ENCODE peak calls at places on chromosomes 7 and 10, in five cellular contexts. One of them, this sample, is unnamed.

GRCh38 chr10:2888403-2889004 is 178.8 kb upstream of the PFKP start:
- DNase-seq in HCT116: no peak
- DNase-seq in H1: no peak
- DNase-seq in GM12878: no peak
- DNase-seq in SK-N-SH: no peak
- DNase-seq in this sample: no peak

GRCh38 chr7:44824894-44825526 is 22.9 kb downstream of the H2AZ2 start:
- DNase-seq in HCT116: no peak
- DNase-seq in H1: no peak
- DNase-seq in GM12878: no peak
- DNase-seq in SK-N-SH: no peak
- DNase-seq in this sample: no peak

GRCh38 chr7:134695321-134695860 is 48.7 kb downstream of the BPGM start:
- DNase-seq in HCT116: no peak
- DNase-seq in H1: no peak
- DNase-seq in GM12878: no peak
- DNase-seq in SK-N-SH: no peak
- DNase-seq in this sample: no peak

GRCh38 chr7:73647725-73648592 is 19.7 kb upstream of the VPS37D start:
- DNase-seq in HCT116: no peak
- DNase-seq in H1: no peak
- DNase-seq in GM12878: no peak
- DNase-seq in SK-N-SH: peak; percentile 87
- DNase-seq in this sample: peak; percentile 41

GRCh38 chr10:93219347-93219746 is 145.7 kb downstream of the CYP26A1 start:
- DNase-seq in HCT116: no peak
- DNase-seq in H1: no peak
- DNase-seq in GM12878: no peak
- DNase-seq in SK-N-SH: no peak
- DNase-seq in this sample: no peak

GRCh38 chr7:6256709-6257535 is 15.5 kb downstream of the CYTH3 start:
- DNase-seq in HCT116: no peak
- DNase-seq in H1: no peak
- DNase-seq in GM12878: peak; percentile 89
- DNase-seq in SK-N-SH: no peak
- DNase-seq in this sample: peak; percentile 36

GRCh38 chr10:132565516-132566209 is 28.1 kb downstream of the INPP5A start:
- DNase-seq in HCT116: no peak
- DNase-seq in H1: no peak
- DNase-seq in GM12878: no peak
- DNase-seq in SK-N-SH: no peak
- DNase-seq in this sample: no peak

GRCh38 chr10:47257396-47258120 is 42.4 kb upstream of the GDF10 start:
- DNase-seq in HCT116: no peak
- DNase-seq in H1: no peak
- DNase-seq in GM12878: peak; percentile 16
- DNase-seq in SK-N-SH: no peak
- DNase-seq in this sample: no peak

GRCh38 chr10:116108106-116108505 is 164.9 kb downstream of the GFRA1 start:
- DNase-seq in HCT116: no peak
- DNase-seq in H1: no peak
- DNase-seq in GM12878: no peak
- DNase-seq in SK-N-SH: no peak
- DNase-seq in this sample: no peak

GRCh38 chr10:87819274-87819585 is 1.2 kb upstream of the ATAD1 start:
- DNase-seq in HCT116: no peak
- DNase-seq in H1: no peak
- DNase-seq in GM12878: no peak
- DNase-seq in SK-N-SH: no peak
- DNase-seq in this sample: no peak

GRCh38 chr7:41122256-41122987 is 580.5 kb downstream of the INHBA start:
- DNase-seq in HCT116: no peak
- DNase-seq in H1: no peak
- DNase-seq in GM12878: no peak
- DNase-seq in SK-N-SH: no peak
- DNase-seq in this sample: no peak

GRCh38 chr10:58756126-58756525 is 243.5 kb downstream of the BICC1 start:
- DNase-seq in HCT116: no peak
- DNase-seq in H1: no peak
- DNase-seq in GM12878: no peak
- DNase-seq in SK-N-SH: no peak
- DNase-seq in this sample: no peak

GRCh38 chr10:32890444-32890843 is 67.6 kb downstream of the ITGB1 start:
- DNase-seq in HCT116: no peak
- DNase-seq in H1: no peak
- DNase-seq in GM12878: no peak
- DNase-seq in SK-N-SH: no peak
- DNase-seq in this sample: no peak

GRCh38 chr7:137879357-137880158 is 32.8 kb upstream of the DGKI start:
- DNase-seq in HCT116: no peak
- DNase-seq in H1: peak; percentile 71
- DNase-seq in GM12878: no peak
- DNase-seq in SK-N-SH: no peak
- DNase-seq in this sample: no peak

GRCh38 chr7:70570029-70570428 is 561.9 kb upstream of the GALNT17 start:
- DNase-seq in HCT116: no peak
- DNase-seq in H1: no peak
- DNase-seq in GM12878: no peak
- DNase-seq in SK-N-SH: no peak
- DNase-seq in this sample: no peak

GRCh38 chr10:98170249-98171117 is 36.0 kb downstream of the R3HCC1L start:
- DNase-seq in HCT116: peak; percentile 40
- DNase-seq in H1: peak; percentile 46
- DNase-seq in GM12878: peak; percentile 19
- DNase-seq in SK-N-SH: peak; percentile 43
- DNase-seq in this sample: peak; percentile 54

GRCh38 chr10:86663576-86664369 is 4.5 kb upstream of the LDB3 start:
- DNase-seq in HCT116: no peak
- DNase-seq in H1: no peak
- DNase-seq in GM12878: no peak
- DNase-seq in SK-N-SH: no peak
- DNase-seq in this sample: no peak

GRCh38 chr7:146405737-146406136 is 289.1 kb downstream of the CNTNAP2 start:
- DNase-seq in HCT116: no peak
- DNase-seq in H1: no peak
- DNase-seq in GM12878: no peak
- DNase-seq in SK-N-SH: no peak
- DNase-seq in this sample: no peak

GRCh38 chr10:7484456-7485266 is 73.8 kb upstream of the SFMBT2 start:
- DNase-seq in HCT116: no peak
- DNase-seq in H1: no peak
- DNase-seq in GM12878: peak; percentile 91
- DNase-seq in SK-N-SH: peak; percentile 47
- DNase-seq in this sample: no peak

GRCh38 chr7:31036941-31037340 is 15.2 kb upstream of the ADCYAP1R1 start:
- DNase-seq in HCT116: no peak
- DNase-seq in H1: no peak
- DNase-seq in GM12878: no peak
- DNase-seq in SK-N-SH: no peak
- DNase-seq in this sample: no peak

GRCh38 chr7:105216786-105217185 is 171.9 kb downstream of the SRPK2 start:
- DNase-seq in HCT116: no peak
- DNase-seq in H1: no peak
- DNase-seq in GM12878: no peak
- DNase-seq in SK-N-SH: no peak
- DNase-seq in this sample: no peak

GRCh38 chr7:4241791-4242190 is 440.3 kb upstream of the FOXK1 start:
- DNase-seq in HCT116: peak; percentile 4
- DNase-seq in H1: no peak
- DNase-seq in GM12878: no peak
- DNase-seq in SK-N-SH: peak; percentile 58
- DNase-seq in this sample: no peak

GRCh38 chr10:4678023-4678950 is 147.7 kb upstream of the AKR1E2 start:
- DNase-seq in HCT116: no peak
- DNase-seq in H1: no peak
- DNase-seq in GM12878: no peak
- DNase-seq in SK-N-SH: no peak
- DNase-seq in this sample: peak; percentile 54

GRCh38 chr7:85829817-85830432 is 643.1 kb upstream of the SEMA3D start:
- DNase-seq in HCT116: no peak
- DNase-seq in H1: no peak
- DNase-seq in GM12878: no peak
- DNase-seq in SK-N-SH: peak; percentile 19
- DNase-seq in this sample: no peak

GRCh38 chr7:2231992-2232765 is 566 bp downstream of the MAD1L1 start:
- DNase-seq in HCT116: no peak
- DNase-seq in H1: no peak
- DNase-seq in GM12878: no peak
- DNase-seq in SK-N-SH: peak; percentile 93
- DNase-seq in this sample: peak; percentile 47

GRCh38 chr10:59287587-59287986 is 74.8 kb downstream of the FAM13C start:
- DNase-seq in HCT116: no peak
- DNase-seq in H1: no peak
- DNase-seq in GM12878: no peak
- DNase-seq in SK-N-SH: no peak
- DNase-seq in this sample: no peak

GRCh38 chr10:47015404-47015803 is 104.2 kb downstream of the PTPN20 start:
- DNase-seq in HCT116: no peak
- DNase-seq in H1: no peak
- DNase-seq in GM12878: no peak
- DNase-seq in SK-N-SH: no peak
- DNase-seq in this sample: no peak

GRCh38 chr7:47435889-47436312 is 146.0 kb downstream of the TNS3 start:
- DNase-seq in HCT116: peak; percentile 70
- DNase-seq in H1: peak; percentile 23
- DNase-seq in GM12878: no peak
- DNase-seq in SK-N-SH: peak; percentile 79
- DNase-seq in this sample: peak; percentile 27

GRCh38 chr7:66178258-66178657 is 26.9 kb upstream of the TPST1 start:
- DNase-seq in HCT116: no peak
- DNase-seq in H1: no peak
- DNase-seq in GM12878: no peak
- DNase-seq in SK-N-SH: no peak
- DNase-seq in this sample: no peak

GRCh38 chr10:11765141-11765540 is 23.0 kb downstream of the ECHDC3 start:
- DNase-seq in HCT116: no peak
- DNase-seq in H1: no peak
- DNase-seq in GM12878: no peak
- DNase-seq in SK-N-SH: no peak
- DNase-seq in this sample: no peak

GRCh38 chr10:71753091-71753959 is 20.0 kb downstream of the VSIR start:
- DNase-seq in HCT116: no peak
- DNase-seq in H1: no peak
- DNase-seq in GM12878: no peak
- DNase-seq in SK-N-SH: no peak
- DNase-seq in this sample: peak; percentile 81

GRCh38 chr10:88131561-88132139 is 268.2 kb downstream of the PTEN start:
- DNase-seq in HCT116: no peak
- DNase-seq in H1: no peak
- DNase-seq in GM12878: no peak
- DNase-seq in SK-N-SH: no peak
- DNase-seq in this sample: no peak

GRCh38 chr10:32680803-32681557 is 235.0 kb downstream of the CCDC7 start:
- DNase-seq in HCT116: peak; percentile 16
- DNase-seq in H1: no peak
- DNase-seq in GM12878: no peak
- DNase-seq in SK-N-SH: no peak
- DNase-seq in this sample: no peak

DNA sequence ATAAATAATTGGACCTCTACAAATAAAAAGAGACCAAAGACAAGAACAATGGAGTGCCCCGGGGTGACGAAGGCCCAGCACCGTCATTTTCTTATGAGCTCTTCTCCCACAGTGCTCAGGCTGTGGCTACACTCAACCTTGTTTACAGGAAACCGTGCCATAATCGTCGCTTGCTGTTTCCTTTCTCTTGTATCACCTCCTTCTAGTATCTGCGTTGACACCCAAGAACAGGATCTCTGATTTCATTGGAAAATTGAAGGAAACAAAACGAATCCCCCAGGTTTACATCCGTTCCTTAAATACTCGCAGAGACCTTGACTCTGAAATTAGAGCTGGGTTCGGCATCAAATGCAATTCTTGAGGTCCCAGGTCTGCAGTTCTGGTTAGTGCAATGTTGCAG is 1.7 kb upstream of the IGFBP3 start:
- DNase-seq in HCT116: no peak
- DNase-seq in H1: no peak
- DNase-seq in GM12878: no peak
- DNase-seq in SK-N-SH: no peak
- DNase-seq in this sample: no peak
- H2AFZ ChIP-seq in HCT116: peak overlapping the region; percentile 69
- H2AFZ ChIP-seq in H1: peak overlapping the region; percentile 19
- H2AFZ ChIP-seq in GM12878: no peak overlapping the region
- H2AFZ ChIP-seq in SK-N-SH: peak overlapping the region; percentile 52
- H2AFZ ChIP-seq in this sample: no peak overlapping the region

GRCh38 chr7:28550580-28551205 is 138.4 kb downstream of the CREB5 start:
- DNase-seq in HCT116: no peak
- DNase-seq in H1: no peak
- DNase-seq in GM12878: no peak
- DNase-seq in SK-N-SH: no peak
- DNase-seq in this sample: no peak
- TF ChIP-seq JUND in HCT116: no peak
- TF ChIP-seq JUND in H1: no peak
- TF ChIP-seq JUND in GM12878: no peak
- TF ChIP-seq JUND in SK-N-SH: no peak
- TF ChIP-seq JUND in this sample: no peak

GRCh38 chr10:43681721-43682120 is 33.0 kb upstream of the ZNF32 start:
- DNase-seq in HCT116: no peak
- DNase-seq in H1: no peak
- DNase-seq in GM12878: no peak
- DNase-seq in SK-N-SH: no peak
- DNase-seq in this sample: no peak
- H2AFZ ChIP-seq in HCT116: no peak overlapping the region
- H2AFZ ChIP-seq in H1: no peak overlapping the region
- H2AFZ ChIP-seq in GM12878: no peak overlapping the region
- H2AFZ ChIP-seq in SK-N-SH: no peak overlapping the region
- H2AFZ ChIP-seq in this sample: no peak overlapping the region

GRCh38 chr7:68155676-68156075 is 1159.0 kb downstream of the TYW1 start:
- DNase-seq in HCT116: no peak
- DNase-seq in H1: no peak
- DNase-seq in GM12878: no peak
- DNase-seq in SK-N-SH: no peak
- DNase-seq in this sample: no peak

GRCh38 chr7:68147621-68148238 is 1151.1 kb downstream of the TYW1 start:
- DNase-seq in HCT116: no peak
- DNase-seq in H1: no peak
- DNase-seq in GM12878: no peak
- DNase-seq in SK-N-SH: peak; percentile 58
- DNase-seq in this sample: no peak

GRCh38 chr7:68146970-68147369 is 1150.3 kb downstream of the TYW1 start:
- DNase-seq in HCT116: no peak
- DNase-seq in H1: no peak
- DNase-seq in GM12878: no peak
- DNase-seq in SK-N-SH: peak; percentile 78
- DNase-seq in this sample: no peak

GRCh38 chr7:68148440-68148839 is 1151.8 kb downstream of the TYW1 start:
- DNase-seq in HCT116: no peak
- DNase-seq in H1: no peak
- DNase-seq in GM12878: no peak
- DNase-seq in SK-N-SH: no peak
- DNase-seq in this sample: no peak

DNA sequence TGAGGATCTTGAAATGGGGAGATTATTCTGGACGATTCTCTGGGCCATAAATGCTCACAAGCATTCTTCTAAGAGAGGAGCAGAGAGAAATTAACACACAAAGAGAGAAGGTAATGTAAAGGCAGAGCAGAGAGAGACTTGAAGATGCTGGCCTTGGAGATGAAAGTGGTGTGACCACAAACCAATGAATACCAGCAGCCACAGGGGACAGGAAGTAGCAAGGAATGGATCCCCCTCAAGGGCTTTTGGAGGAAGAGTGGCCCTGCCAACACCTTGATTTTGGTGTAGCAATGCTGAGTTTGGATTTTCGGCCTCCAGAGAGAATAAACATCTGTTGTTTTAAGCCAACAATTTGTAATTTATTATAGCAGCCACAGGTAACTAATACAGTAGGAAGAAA is 1155.6 kb downstream of the TYW1 start:
- DNase-seq in HCT116: no peak
- DNase-seq in H1: no peak
- DNase-seq in GM12878: no peak
- DNase-seq in SK-N-SH: no peak
- DNase-seq in this sample: no peak
- TF ChIP-seq JUND in HCT116: no peak
- TF ChIP-seq JUND in H1: no peak
- TF ChIP-seq JUND in GM12878: no peak
- TF ChIP-seq JUND in SK-N-SH: no peak
- TF ChIP-seq JUND in this sample: no peak

This sample was measured in HepG2.